ENCODE peak calls at places on chromosome 4, in four cellular contexts. M is tibial artery, L is brain microvascular endothelial cell, G is WTC11. D is an unnamed sample.

GRCh38 chr4:6177587-6178197 is 22.7 kb downstream of the JAKMIP1 start:
- DNase-seq in M (no peak), G (peak; percentile 34), L (no peak), D (no peak)

GRCh38 chr4:24213936-24214335 is 324.1 kb upstream of the PPARGC1A start:
- DNase-seq in M (no peak), G (no peak), L (no peak), D (no peak)

GRCh38 chr4:188002346-188002745 is 6.8 kb downstream of the ZFP42 start:
- DNase-seq in M (no peak), G (no peak), L (peak; percentile 5), D (no peak)

GRCh38 chr4:83629945-83630684 is 94.2 kb downstream of the GPAT3 start:
- DNase-seq in L (peak; percentile 21), M (no peak), G (no peak), D (no peak)

GRCh38 chr4:95415346-95415771 is 133.4 kb downstream of the UNC5C start:
- DNase-seq in L (peak; percentile 4), G (no peak), M (no peak), D (no peak)

GRCh38 chr4:10100734-10101216 is 15.8 kb downstream of the WDR1 start:
- DNase-seq in L (no peak), G (no peak), M (peak; percentile 88), D (no peak)

GRCh38 chr4:4641661-4642180 is 99.9 kb upstream of the STX18 start:
- DNase-seq in G (peak; percentile 36), L (no peak), M (no peak), D (no peak)

GRCh38 chr4:3563403-3563802 is 31.2 kb upstream of the LRPAP1 start:
- DNase-seq in G (no peak), L (no peak), M (peak; percentile 33), D (no peak)

GRCh38 chr4:157040380-157040779 is 35.6 kb upstream of the GLRB start:
- DNase-seq in G (no peak), M (no peak), L (no peak), D (no peak)

DNA sequence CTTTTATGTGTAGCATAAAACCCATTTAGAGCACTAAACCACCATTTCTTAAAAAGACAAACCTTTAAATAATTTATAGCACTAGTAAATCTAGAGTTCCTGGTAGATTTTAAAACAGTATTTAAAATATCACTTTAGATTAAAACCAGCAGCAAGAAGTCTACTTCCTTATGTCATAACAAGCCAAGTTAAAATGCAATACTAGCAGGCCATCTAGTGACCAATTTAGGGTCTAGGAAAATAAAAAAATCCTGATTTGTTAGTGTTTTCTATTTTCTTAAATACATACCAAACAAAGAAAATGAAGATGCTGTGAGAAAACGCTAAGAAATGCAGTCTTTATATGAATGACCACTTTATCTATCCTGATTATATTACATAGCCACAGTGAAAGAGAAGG is 53.9 kb downstream of the PAPSS1 start:
- DNase-seq in L (no peak), M (no peak), G (no peak), D (no peak)
- TF ChIP-seq CTCF in L (peak; percentile 26), M (peak; percentile 51), G (no peak), D (no peak)

GRCh38 chr4:930827-931193 is 1.3 kb downstream of the GAK start:
- DNase-seq in L (no peak), G (no peak), M (peak; percentile 48), D (no peak)

GRCh38 chr4:932713-933070 is 432 bp downstream of the TMEM175 start:
- DNase-seq in L (no peak), M (no peak), G (no peak), D (no peak)

GRCh38 chr4:931194-931959 is 739 bp downstream of the GAK start:
- DNase-seq in L (peak; percentile 21), G (no peak), M (peak; percentile 72), D (no peak)

GRCh38 chr4:929970-930625 is 2.0 kb downstream of the GAK start:
- DNase-seq in L (no peak), M (peak; percentile 34), G (no peak), D (no peak)

DNA sequence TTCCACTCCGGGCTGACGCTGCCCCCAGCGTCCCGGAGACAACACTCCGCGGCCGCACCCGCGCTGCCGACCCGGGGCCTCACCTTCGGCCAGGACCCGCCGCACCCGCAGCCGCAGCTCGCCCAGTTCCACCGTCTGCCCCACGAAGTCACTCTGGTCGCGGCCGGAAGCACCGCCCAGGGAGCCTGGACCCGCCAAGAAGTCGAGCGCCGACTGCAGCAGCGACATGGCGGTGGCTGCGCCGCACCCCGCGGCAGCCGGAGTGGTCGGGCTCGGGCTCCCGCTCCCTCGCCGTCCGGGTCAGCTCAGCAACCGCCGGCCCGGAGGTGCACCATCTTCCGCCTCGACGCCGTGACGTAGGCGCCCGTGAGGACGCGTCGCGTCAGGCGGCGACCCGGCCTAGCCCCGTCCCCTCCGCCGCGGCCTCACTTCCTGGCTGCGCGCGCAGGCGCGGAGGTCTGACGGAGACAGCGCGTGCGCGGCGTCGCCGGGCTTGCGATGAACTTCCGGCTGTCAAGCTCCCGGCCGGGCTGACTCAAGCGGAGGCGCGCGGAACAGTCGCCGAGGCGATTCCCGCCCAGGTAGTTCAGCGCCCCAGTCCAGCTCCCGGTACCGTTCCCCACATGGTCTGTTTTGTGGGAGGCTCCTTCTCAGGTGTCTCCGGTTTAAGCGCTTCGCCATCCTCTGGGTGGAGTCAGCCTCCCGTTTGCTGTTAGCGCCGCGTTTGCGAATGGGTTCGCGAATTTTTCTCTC is at the start of the genes GAK and TMEM175:
- DNase-seq in G (peak; percentile 95), L (peak; percentile 88), M (peak; percentile 97), D (peak; percentile 99)
- TF ChIP-seq CTCF in G (no peak), L (no peak), M (no peak), D (no peak)

GRCh38 chr4:813900-814299 is 12.0 kb downstream of the CPLX1 start:
- DNase-seq in L (no peak), G (peak; percentile 47), M (no peak), D (no peak)
- TF ChIP-seq CTCF in L (peak; percentile 2), G (no peak), M (no peak), D (no peak)

GRCh38 chr4:20253799-20254409 is 2.2 kb downstream of the SLIT2 start:
- DNase-seq in L (no peak), M (peak; percentile 78), G (peak; percentile 24), D (no peak)
- TF ChIP-seq CTCF in L (no peak), M (no peak), G (no peak), D (no peak)

GRCh38 chr4:13427599-13428325 is 56.4 kb downstream of the RAB28 start:
- DNase-seq in M (no peak), L (no peak), G (no peak), D (no peak)

GRCh38 chr4:13436962-13437361 is 47.2 kb downstream of the RAB28 start:
- DNase-seq in G (no peak), M (no peak), L (no peak), D (no peak)

GRCh38 chr4:13432453-13432852 is 51.7 kb downstream of the RAB28 start:
- DNase-seq in L (no peak), G (no peak), M (no peak), D (no peak)

GRCh38 chr4:13430834-13431568 is 53.1 kb downstream of the RAB28 start:
- DNase-seq in L (no peak), G (no peak), M (no peak), D (no peak)
- TF ChIP-seq CTCF in L (peak; percentile 40), G (peak; percentile 73), M (no peak), D (no peak)

GRCh38 chr4:22515888-22516541 is at the start of gene ADGRA3:
- DNase-seq in L (peak; percentile 38), G (peak; percentile 77), M (peak; percentile 87), D (no peak)
- TF ChIP-seq CTCF in L (no peak), G (no peak), M (no peak), D (no peak)

DNA sequence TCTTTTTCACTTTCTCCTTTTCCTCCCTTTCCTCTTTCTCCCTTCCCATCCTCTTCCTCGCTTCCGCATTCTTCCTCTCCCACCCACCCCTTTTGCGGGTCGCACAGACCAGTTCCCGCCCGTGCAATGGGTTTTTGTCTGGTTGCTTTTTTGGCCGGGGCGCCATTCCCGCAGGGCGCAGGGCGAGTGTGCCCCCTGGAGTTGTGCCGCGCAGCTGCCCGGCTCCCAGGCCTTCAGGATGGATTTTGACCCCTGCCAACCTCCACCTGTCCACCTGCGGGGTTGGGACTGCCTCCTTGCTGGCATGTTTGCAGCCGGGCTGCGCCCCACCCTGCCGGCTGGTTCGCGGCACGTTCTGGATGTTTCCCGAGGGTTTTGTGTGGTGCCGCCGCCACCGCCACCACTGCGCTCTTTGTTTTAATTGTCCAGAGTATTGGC is 578 bp upstream of the SEL1L3 start:
- DNase-seq in L (no peak), G (peak; percentile 63), M (no peak), D (no peak)
- TF ChIP-seq CTCF in L (peak; percentile 60), G (peak; percentile 12), M (no peak), D (no peak)

GRCh38 chr4:139556071-139556734 is at the start of gene SETD7:
- DNase-seq in G (peak; percentile 77), M (peak; percentile 89), L (peak; percentile 72), D (peak; percentile 66)
- TF ChIP-seq CTCF in G (no peak), M (peak; percentile 5), L (peak; percentile 7), D (no peak)

DNA sequence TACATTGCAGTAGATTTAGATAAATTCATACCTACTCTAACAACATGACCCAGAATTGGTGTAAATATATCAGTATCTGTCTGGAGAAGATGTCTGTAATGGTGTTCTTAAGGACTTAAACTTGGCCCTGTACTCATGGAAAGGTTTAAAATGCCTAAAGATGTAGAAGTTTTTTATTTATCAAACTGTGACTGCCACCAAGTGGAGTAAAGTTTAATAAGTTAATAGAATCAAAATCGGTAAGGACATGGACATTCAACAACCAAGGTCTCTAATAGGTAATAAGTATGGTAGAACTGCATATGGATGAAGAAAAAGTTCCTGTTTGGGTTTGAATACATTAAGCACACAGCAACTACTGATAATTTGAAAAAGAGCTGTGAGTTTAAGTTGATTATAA is 474.0 kb upstream of the NDST3 start:
- DNase-seq in M (no peak), L (no peak), G (no peak), D (no peak)
- TF ChIP-seq CTCF in M (no peak), L (no peak), G (no peak), D (no peak)

DNA sequence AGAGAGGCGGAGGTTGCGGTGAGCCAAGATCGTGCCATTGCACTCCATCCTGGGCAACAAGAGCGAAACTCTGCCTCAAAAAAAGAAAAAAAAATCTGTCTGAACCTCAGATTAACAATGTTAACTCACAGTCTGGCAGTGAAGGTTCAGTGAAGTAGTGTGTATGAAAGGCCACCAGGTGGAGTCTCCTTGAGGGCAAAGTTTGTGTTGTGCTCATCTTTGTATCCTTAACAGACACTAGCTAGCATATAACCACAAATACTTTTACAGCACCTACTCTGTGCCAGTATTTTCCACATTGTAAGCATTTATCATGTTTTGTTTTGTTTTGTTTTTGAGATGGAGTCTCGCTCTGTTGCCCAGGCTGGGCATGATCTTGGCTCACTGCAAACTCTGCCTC is 46.0 kb upstream of the MGST2 start:
- DNase-seq in L (peak; percentile 24), G (no peak), M (no peak), D (no peak)
- TF ChIP-seq CTCF in L (peak; percentile 74), G (peak; percentile 40), M (no peak), D (no peak)